ENCODE peak calls at places on chromosomes 2 and 18, in four cellular contexts. One of them, this sample, is unnamed.

GRCh38 chr2:230762317-230762896 is 49.8 kb downstream of the CAB39 start:
- DNase-seq in stomach: no peak
- DNase-seq in HCT116: no peak
- DNase-seq in GM12891: no peak
- DNase-seq in this sample: no peak

GRCh38 chr2:20494246-20494645 is 47.4 kb downstream of the RHOB start:
- DNase-seq in stomach: no peak
- DNase-seq in GM12891: no peak
- DNase-seq in HCT116: no peak
- DNase-seq in this sample: no peak

GRCh38 chr2:233460726-233461431 is 105.7 kb downstream of the USP40 start:
- DNase-seq in HCT116: no peak
- DNase-seq in GM12891: no peak
- DNase-seq in stomach: peak
- DNase-seq in this sample: no peak

GRCh38 chr2:194126418-194126817 is 1530.6 kb upstream of the SLC39A10 start:
- DNase-seq in GM12891: no peak
- DNase-seq in stomach: no peak
- DNase-seq in HCT116: no peak
- DNase-seq in this sample: no peak

GRCh38 chr2:120653026-120653425 is 82.6 kb upstream of the GLI2 start:
- DNase-seq in stomach: no peak
- DNase-seq in GM12891: no peak
- DNase-seq in HCT116: no peak
- DNase-seq in this sample: no peak

GRCh38 chr2:180184506-180184905 is 177.4 kb upstream of the CWC22 start:
- DNase-seq in GM12891: no peak
- DNase-seq in HCT116: no peak
- DNase-seq in stomach: no peak
- DNase-seq in this sample: no peak

GRCh38 chr2:100786297-100786658 is 33.7 kb upstream of the NPAS2 start:
- DNase-seq in stomach: peak
- DNase-seq in HCT116: no peak
- DNase-seq in GM12891: no peak
- DNase-seq in this sample: peak

GRCh38 chr2:121471571-121472464 is 58.9 kb upstream of the RNU4ATAC start:
- DNase-seq in stomach: no peak
- DNase-seq in HCT116: no peak
- DNase-seq in GM12891: no peak
- DNase-seq in this sample: no peak

GRCh38 chr2:237165405-237166276 is 80.0 kb downstream of the COPS8 start:
- DNase-seq in HCT116: peak
- DNase-seq in GM12891: no peak
- DNase-seq in stomach: no peak
- DNase-seq in this sample: no peak

GRCh38 chr2:146203232-146203631 is 1641.6 kb upstream of the ACVR2A start:
- DNase-seq in HCT116: no peak
- DNase-seq in stomach: no peak
- DNase-seq in GM12891: no peak
- DNase-seq in this sample: no peak

GRCh38 chr2:85156141-85156540 is 22.9 kb downstream of the TCF7L1 start:
- DNase-seq in HCT116: no peak
- DNase-seq in stomach: no peak
- DNase-seq in GM12891: no peak
- DNase-seq in this sample: no peak

GRCh38 chr2:3121601-3122000 is 256.0 kb downstream of the EIPR1 start:
- DNase-seq in GM12891: no peak
- DNase-seq in HCT116: no peak
- DNase-seq in stomach: no peak
- DNase-seq in this sample: no peak

GRCh38 chr2:215540646-215541045 is 104.8 kb upstream of the FN1 start:
- DNase-seq in stomach: no peak
- DNase-seq in GM12891: no peak
- DNase-seq in HCT116: no peak
- DNase-seq in this sample: no peak

GRCh38 chr2:240878341-240878936 is 9.8 kb downstream of the AGXT start:
- DNase-seq in stomach: no peak
- DNase-seq in GM12891: no peak
- DNase-seq in HCT116: no peak
- DNase-seq in this sample: no peak

GRCh38 chr18:63850010-63850409 is 37.5 kb upstream of the SERPINB2 start:
- DNase-seq in HCT116: peak
- DNase-seq in GM12891: no peak
- DNase-seq in stomach: no peak
- DNase-seq in this sample: no peak

GRCh38 chr2:23112517-23112916 is 272.5 kb upstream of the KLHL29 start:
- DNase-seq in HCT116: no peak
- DNase-seq in stomach: no peak
- DNase-seq in GM12891: no peak
- DNase-seq in this sample: no peak

GRCh38 chr2:236968101-236968886 is 117.4 kb upstream of the COPS8 start:
- DNase-seq in stomach: peak
- DNase-seq in GM12891: no peak
- DNase-seq in HCT116: no peak
- DNase-seq in this sample: no peak

GRCh38 chr2:3814846-3815245 is 111.5 kb downstream of the DCDC2C start:
- DNase-seq in GM12891: no peak
- DNase-seq in stomach: no peak
- DNase-seq in HCT116: no peak
- DNase-seq in this sample: no peak

GRCh38 chr2:151306621-151307020 is 17.2 kb upstream of the NMI start:
- DNase-seq in GM12891: no peak
- DNase-seq in HCT116: no peak
- DNase-seq in stomach: no peak
- DNase-seq in this sample: peak

GRCh38 chr2:35462226-35462983 is 893.2 kb upstream of the CRIM1 start:
- DNase-seq in GM12891: no peak
- DNase-seq in HCT116: no peak
- DNase-seq in stomach: no peak
- DNase-seq in this sample: no peak

GRCh38 chr2:175436076-175436475 is 254.6 kb upstream of the ATP5MC3 start:
- DNase-seq in stomach: no peak
- DNase-seq in HCT116: no peak
- DNase-seq in GM12891: no peak
- DNase-seq in this sample: no peak

GRCh38 chr2:158953926-158954763 is 14.3 kb upstream of the TANC1 start:
- DNase-seq in HCT116: no peak
- DNase-seq in GM12891: no peak
- DNase-seq in stomach: peak
- DNase-seq in this sample: no peak

GRCh38 chr18:7618821-7619410 is 51.8 kb downstream of the PTPRM start:
- DNase-seq in GM12891: no peak
- DNase-seq in stomach: no peak
- DNase-seq in HCT116: no peak
- DNase-seq in this sample: no peak

GRCh38 chr2:177355874-177356273 is 36.7 kb upstream of the AGPS start:
- DNase-seq in HCT116: no peak
- DNase-seq in GM12891: no peak
- DNase-seq in stomach: no peak
- DNase-seq in this sample: no peak

GRCh38 chr2:205701509-205701908 is 19.2 kb downstream of the NRP2 start:
- DNase-seq in GM12891: no peak
- DNase-seq in HCT116: no peak
- DNase-seq in stomach: no peak
- DNase-seq in this sample: no peak

GRCh38 chr2:31107588-31108300 is 30.5 kb downstream of the GALNT14 start:
- DNase-seq in stomach: no peak
- DNase-seq in GM12891: no peak
- DNase-seq in HCT116: no peak
- DNase-seq in this sample: no peak

GRCh38 chr18:7878265-7879173 is 311.4 kb downstream of the PTPRM start:
- DNase-seq in stomach: no peak
- DNase-seq in GM12891: no peak
- DNase-seq in HCT116: no peak
- DNase-seq in this sample: no peak

GRCh38 chr18:7414459-7414858 is 152.7 kb upstream of the PTPRM start:
- DNase-seq in GM12891: no peak
- DNase-seq in HCT116: no peak
- DNase-seq in stomach: no peak
- DNase-seq in this sample: no peak

GRCh38 chr2:75031906-75032803 is 73.7 kb downstream of the POLE4 start:
- DNase-seq in GM12891: no peak
- DNase-seq in stomach: no peak
- DNase-seq in HCT116: no peak
- DNase-seq in this sample: no peak

GRCh38 chr18:57466745-57467144 is 31.6 kb downstream of the ONECUT2 start:
- DNase-seq in stomach: no peak
- DNase-seq in GM12891: no peak
- DNase-seq in HCT116: no peak
- DNase-seq in this sample: no peak

GRCh38 chr2:236823976-236824375 is 254.4 kb downstream of the ACKR3 start:
- DNase-seq in stomach: no peak
- DNase-seq in GM12891: no peak
- DNase-seq in HCT116: no peak
- DNase-seq in this sample: no peak

GRCh38 chr2:172105715-172106124 is 3.0 kb upstream of the DLX2 start:
- DNase-seq in GM12891: no peak
- DNase-seq in HCT116: no peak
- DNase-seq in stomach: no peak
- DNase-seq in this sample: no peak

GRCh38 chr2:72349016-72349415 is 201.4 kb upstream of the CYP26B1 start:
- DNase-seq in HCT116: no peak
- DNase-seq in GM12891: no peak
- DNase-seq in stomach: no peak
- DNase-seq in this sample: no peak

GRCh38 chr2:9814129-9814868 is 29.0 kb upstream of the TAF1B start:
- DNase-seq in stomach: peak
- DNase-seq in HCT116: no peak
- DNase-seq in GM12891: no peak
- DNase-seq in this sample: no peak

GRCh38 chr18:14978962-14979535 is 231.1 kb downstream of the ANKRD30B start:
- DNase-seq in stomach: no peak
- DNase-seq in HCT116: no peak
- DNase-seq in GM12891: no peak
- DNase-seq in this sample: peak

GRCh38 chr2:173157894-173158293 is 82.2 kb downstream of the MAP3K20 start:
- DNase-seq in stomach: no peak
- DNase-seq in HCT116: no peak
- DNase-seq in GM12891: no peak
- DNase-seq in this sample: no peak

GRCh38 chr18:61972389-61973264 is 79.8 kb upstream of the RNF152 start:
- DNase-seq in stomach: no peak
- DNase-seq in HCT116: no peak
- DNase-seq in GM12891: no peak
- DNase-seq in this sample: no peak

GRCh38 chr2:240823449-240824336 is 3.7 kb upstream of the KIF1A start:
- DNase-seq in HCT116: no peak
- DNase-seq in stomach: no peak
- DNase-seq in GM12891: no peak
- DNase-seq in this sample: no peak

GRCh38 chr18:8232791-8233190 is 376.4 kb upstream of the RAB12 start:
- DNase-seq in stomach: no peak
- DNase-seq in HCT116: no peak
- DNase-seq in GM12891: no peak
- DNase-seq in this sample: no peak

GRCh38 chr2:85774126-85774978 is 20.6 kb downstream of the ATOH8 start:
- DNase-seq in stomach: no peak
- DNase-seq in GM12891: no peak
- DNase-seq in HCT116: no peak
- DNase-seq in this sample: no peak

DNA sequence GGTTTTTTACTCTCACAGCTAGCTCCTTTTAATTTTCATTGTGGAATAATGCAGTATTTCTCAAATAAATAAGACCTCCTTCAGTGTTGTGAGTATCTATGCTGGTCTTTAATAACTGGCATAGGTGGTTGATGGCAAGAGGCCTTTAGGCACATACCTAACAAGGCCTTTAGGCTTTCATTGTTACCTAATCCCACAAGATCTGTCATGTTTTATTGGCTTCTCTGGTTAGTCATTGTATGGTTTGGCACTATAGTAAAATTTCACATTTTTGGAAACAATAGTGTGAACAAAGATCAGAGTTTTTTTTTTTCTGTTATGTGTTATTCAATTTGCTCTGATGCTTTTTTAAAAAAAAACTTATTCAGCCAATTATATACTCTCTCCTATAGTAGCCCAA is 89.8 kb upstream of the NEUROD1 start:
- DNase-seq in GM12891: no peak
- DNase-seq in HCT116: no peak
- DNase-seq in stomach: no peak
- DNase-seq in this sample: no peak
- TF ChIP-seq POLR2A in GM12891: no peak
- TF ChIP-seq POLR2A in HCT116: no peak
- TF ChIP-seq POLR2A in stomach: no peak
- TF ChIP-seq POLR2A in this sample: no peak

DNA sequence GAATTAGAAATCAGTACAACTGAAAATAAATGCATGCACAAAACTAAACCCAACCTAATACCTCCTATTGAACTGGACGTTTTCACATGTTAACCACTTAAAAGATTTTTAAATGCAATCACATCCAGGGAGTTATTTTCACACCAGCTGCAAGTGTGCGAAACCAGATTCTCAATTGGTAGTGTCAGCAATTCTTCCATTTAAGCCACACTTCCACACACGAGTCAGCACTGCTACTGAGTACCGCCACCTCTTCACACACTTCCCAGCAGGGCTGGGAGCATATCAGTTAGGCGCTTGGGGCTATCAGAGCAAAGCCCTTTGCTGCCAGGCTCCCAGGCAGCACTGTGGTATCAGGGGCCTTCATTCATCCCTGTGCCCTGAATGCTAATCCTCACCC is 14.2 kb downstream of the ERCC3 start:
- DNase-seq in HCT116: no peak
- DNase-seq in stomach: no peak
- DNase-seq in GM12891: no peak
- DNase-seq in this sample: no peak
- TF ChIP-seq POLR2A in HCT116: no peak
- TF ChIP-seq POLR2A in stomach: no peak
- TF ChIP-seq POLR2A in GM12891: no peak
- TF ChIP-seq POLR2A in this sample: no peak

GRCh38 chr2:61504949-61505348 is 33.2 kb downstream of the XPO1 start:
- DNase-seq in GM12891: no peak
- DNase-seq in HCT116: no peak
- DNase-seq in stomach: no peak
- DNase-seq in this sample: no peak
- TF ChIP-seq POLR2A in GM12891: no peak
- TF ChIP-seq POLR2A in HCT116: no peak
- TF ChIP-seq POLR2A in stomach: no peak
- TF ChIP-seq POLR2A in this sample: no peak

GRCh38 chr2:15588329-15588919 is 3.2 kb upstream of the DDX1 start:
- DNase-seq in stomach: peak
- DNase-seq in GM12891: no peak
- DNase-seq in HCT116: peak
- DNase-seq in this sample: peak

GRCh38 chr2:15591373-15591691 is 336 bp upstream of the DDX1 start:
- DNase-seq in HCT116: no peak
- DNase-seq in stomach: no peak
- DNase-seq in GM12891: no peak
- DNase-seq in this sample: no peak

GRCh38 chr2:15593327-15593705 is 1.6 kb downstream of the DDX1 start:
- DNase-seq in GM12891: no peak
- DNase-seq in HCT116: no peak
- DNase-seq in stomach: no peak
- DNase-seq in this sample: no peak

GRCh38 chr2:15594291-15595256 is 2.9 kb downstream of the DDX1 start:
- DNase-seq in HCT116: no peak
- DNase-seq in GM12891: no peak
- DNase-seq in stomach: no peak
- DNase-seq in this sample: no peak

GRCh38 chr2:15591692-15592463 is at the start of gene DDX1:
- DNase-seq in GM12891: peak
- DNase-seq in HCT116: peak
- DNase-seq in stomach: peak
- DNase-seq in this sample: peak
- TF ChIP-seq POLR2A in GM12891: peak
- TF ChIP-seq POLR2A in HCT116: peak
- TF ChIP-seq POLR2A in stomach: no peak
- TF ChIP-seq POLR2A in this sample: peak

This sample was measured in H54.